ENCODE peak calls at places on chromosomes 11 and 22, in four cellular contexts. T is PC-3; P is CD8-positive, alpha-beta memory T cell; U is sigmoid colon. S is an unnamed sample. For H3K36me3, the result is how much of the 10 kb centered on the place peaks cover.

GRCh38 chr22:23399367-23400285 is 180.5 kb downstream of the IGLL1 start:
- DNase-seq in U (peak), T (no peak), P (no peak), S (no peak)

GRCh38 chr11:95706974-95707387 is 82.6 kb downstream of the FAM76B start:
- DNase-seq in U (no peak), T (no peak), P (no peak), S (no peak)

GRCh38 chr22:42077486-42078125 is 1.9 kb upstream of the SMDT1 start:
- DNase-seq in U (no peak), P (no peak), T (no peak), S (no peak)

GRCh38 chr11:11265994-11266606 is 87.0 kb downstream of the CSNK2A3 start:
- DNase-seq in T (peak), P (peak), U (no peak), S (peak)

GRCh38 chr11:1449516-1450270 is 36.9 kb downstream of the MOB2 start:
- DNase-seq in U (no peak), T (peak), P (no peak), S (no peak)

GRCh38 chr11:63911440-63911839 is 5.5 kb downstream of the RCOR2 start:
- DNase-seq in U (no peak), T (no peak), P (no peak), S (no peak)

GRCh38 chr11:118918128-118918685 is 7.5 kb downstream of the BCL9L start:
- DNase-seq in P (peak), U (peak), T (peak), S (no peak)

GRCh38 chr11:19429108-19429760 is 188.5 kb upstream of the E2F8 start:
- DNase-seq in U (no peak), P (no peak), T (no peak), S (no peak)

GRCh38 chr11:112298535-112298934 is 37.9 kb upstream of the PLET1 start:
- DNase-seq in T (no peak), P (no peak), U (no peak), S (no peak)

GRCh38 chr11:68890490-68891231 is 13.0 kb downstream of the MRPL21 start:
- DNase-seq in T (no peak), U (peak), P (no peak), S (no peak)

GRCh38 chr11:123573291-123573690 is 81.1 kb downstream of the SCN3B start:
- DNase-seq in T (no peak), U (no peak), P (no peak), S (no peak)

GRCh38 chr11:112590778-112591177 is 330.1 kb upstream of the PLET1 start:
- DNase-seq in T (no peak), U (no peak), P (no peak), S (no peak)

GRCh38 chr11:120228794-120229384 is 11.1 kb upstream of the POU2F3 start:
- DNase-seq in P (no peak), T (no peak), U (no peak), S (no peak)

GRCh38 chr11:92886243-92886905 is 83.1 kb upstream of the MTNR1B start:
- DNase-seq in U (no peak), T (peak), P (no peak), S (peak)

GRCh38 chr11:1109101-1109917 is 34.6 kb downstream of the MUC2 start:
- DNase-seq in T (no peak), P (no peak), U (no peak), S (no peak)

GRCh38 chr11:96075532-96075959 is 151.6 kb upstream of the MTMR2 start:
- DNase-seq in P (no peak), U (no peak), T (no peak), S (no peak)

GRCh38 chr11:36421546-36422155 is 88.4 kb downstream of the TRAF6 start:
- DNase-seq in U (no peak), P (no peak), T (no peak), S (no peak)

GRCh38 chr11:91959411-91959810 is 265.2 kb upstream of the FAT3 start:
- DNase-seq in U (no peak), T (no peak), P (no peak), S (no peak)

GRCh38 chr11:113014731-113015455 is 53.7 kb downstream of the NCAM1 start:
- DNase-seq in P (no peak), T (no peak), U (peak), S (no peak)

GRCh38 chr11:78860720-78861422 is 286.2 kb upstream of the NARS2 start:
- DNase-seq in T (peak), P (no peak), U (no peak), S (peak)

GRCh38 chr11:12244156-12244555 is 133.2 kb upstream of the PARVA start:
- DNase-seq in T (no peak), P (no peak), U (no peak), S (no peak)

GRCh38 chr11:71988050-71988449 is 10.7 kb upstream of the IL18BP start:
- DNase-seq in P (no peak), T (peak), U (peak), S (no peak)

GRCh38 chr22:25567305-25567704 is 2.8 kb downstream of the GRK3 start:
- DNase-seq in T (no peak), U (no peak), P (no peak), S (no peak)

GRCh38 chr22:35684270-35684700 is 33.4 kb upstream of the APOL5 start:
- DNase-seq in T (no peak), U (no peak), P (no peak), S (no peak)

GRCh38 chr11:47415949-47416472 is 7.6 kb downstream of the SLC39A13 start:
- DNase-seq in T (peak), U (peak), P (no peak), S (no peak)

GRCh38 chr11:9927670-9928069 is 263.8 kb downstream of the SWAP70 start:
- DNase-seq in T (no peak), P (no peak), U (no peak), S (no peak)

GRCh38 chr11:97995874-97996273 is 1024.9 kb upstream of the CNTN5 start:
- DNase-seq in U (no peak), P (no peak), T (no peak), S (no peak)

GRCh38 chr22:37708580-37709444 is 12.0 kb downstream of the TRIOBP start:
- DNase-seq in P (no peak), U (no peak), T (no peak), S (no peak)

GRCh38 chr22:36743591-36744412 is 32.1 kb downstream of the IFT27 start:
- DNase-seq in P (no peak), U (peak), T (no peak), S (no peak)

DNA sequence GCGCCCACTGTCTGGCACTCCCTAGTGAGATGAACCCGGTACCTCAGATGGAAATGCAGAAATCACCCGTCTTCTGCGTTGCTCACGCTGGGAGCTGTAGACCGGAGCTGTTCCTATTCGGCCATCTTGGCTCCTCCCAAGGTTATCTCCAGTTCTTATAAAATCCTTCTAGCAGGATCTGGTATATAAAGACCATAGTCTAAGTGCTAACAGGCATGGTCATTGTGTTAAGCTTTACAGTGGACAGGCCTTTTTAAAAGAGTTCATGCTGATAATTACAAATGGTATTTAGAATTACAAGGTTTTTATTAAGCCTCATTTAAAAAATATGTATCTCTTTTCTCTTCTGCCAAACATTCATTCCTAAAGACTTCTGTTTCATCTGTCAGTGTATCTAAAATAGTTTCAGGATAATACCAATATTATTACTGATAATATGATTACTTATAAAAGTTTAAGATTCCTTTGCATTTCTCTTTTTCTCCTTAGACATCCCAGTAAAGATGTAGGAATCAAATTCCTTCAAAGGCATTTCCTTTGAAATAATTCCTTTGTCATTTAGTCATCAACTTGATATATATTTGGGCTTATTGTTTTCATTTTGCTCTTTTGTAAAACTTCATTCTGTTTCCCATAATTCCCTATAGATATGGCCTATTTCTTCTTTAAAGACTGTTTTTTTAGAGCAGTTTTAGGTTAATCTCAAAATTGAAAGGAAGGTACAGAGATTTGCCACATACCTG is 20.7 kb downstream of the DDX10 start:
- DNase-seq in T (no peak), P (no peak), U (no peak), S (no peak)
- H3K36me3 ChIP-seq in T (under half), P (under half), U (under half), S (half or more)

GRCh38 chr11:45869551-45869950 is 15.9 kb upstream of the MAPK8IP1 start:
- DNase-seq in T (no peak), P (no peak), U (no peak), S (no peak)

GRCh38 chr11:45872513-45873356 is 12.7 kb upstream of the MAPK8IP1 start:
- DNase-seq in P (peak), T (peak), U (no peak), S (peak)

GRCh38 chr11:45870706-45871105 is 14.7 kb upstream of the MAPK8IP1 start:
- DNase-seq in T (no peak), P (no peak), U (no peak), S (no peak)

GRCh38 chr11:45876401-45876800 is 9.1 kb upstream of the MAPK8IP1 start:
- DNase-seq in T (no peak), U (no peak), P (no peak), S (no peak)

GRCh38 chr11:45871638-45872037 is 13.8 kb upstream of the MAPK8IP1 start:
- DNase-seq in T (no peak), P (no peak), U (no peak), S (no peak)
- H3K36me3 ChIP-seq in T (under half), P (half or more), U (half or more), S (half or more)

DNA sequence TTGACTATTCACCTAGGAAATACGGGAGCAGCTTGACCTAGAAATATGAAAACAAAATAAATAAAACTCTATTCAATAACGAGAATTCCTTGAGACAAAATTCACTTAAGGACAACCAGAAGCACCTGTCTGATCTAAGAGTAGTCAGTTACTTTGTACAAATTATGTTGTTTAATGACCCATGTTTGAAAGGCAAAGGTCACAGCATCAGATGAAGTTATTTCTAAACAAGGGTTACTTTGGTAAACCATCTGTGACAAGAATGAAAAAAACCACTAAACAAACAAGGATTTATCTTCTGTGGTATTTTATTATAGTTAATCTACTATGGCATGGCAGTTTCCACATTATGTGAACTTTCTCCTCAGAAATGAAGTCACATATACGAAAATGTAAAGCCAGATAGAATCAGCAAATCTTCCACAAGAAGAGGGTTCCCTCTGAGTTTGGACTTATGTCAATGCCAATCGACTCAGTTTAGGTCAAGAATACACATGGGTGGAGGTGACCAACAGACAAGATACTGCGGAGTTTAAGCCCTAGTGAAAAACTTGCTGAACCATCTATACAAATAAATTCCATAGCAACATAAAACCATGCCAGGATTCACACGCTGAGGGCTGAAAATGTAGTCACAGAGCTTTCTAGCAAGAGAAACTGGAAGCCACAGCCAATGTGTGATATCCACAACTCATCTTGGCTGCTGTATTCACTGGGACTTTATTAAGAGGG is 53.4 kb downstream of the NCAPD3 start:
- DNase-seq in T (peak), P (no peak), U (no peak), S (no peak)
- H3K36me3 ChIP-seq in T (under half), P (under half), U (under half), S (half or more)

DNA sequence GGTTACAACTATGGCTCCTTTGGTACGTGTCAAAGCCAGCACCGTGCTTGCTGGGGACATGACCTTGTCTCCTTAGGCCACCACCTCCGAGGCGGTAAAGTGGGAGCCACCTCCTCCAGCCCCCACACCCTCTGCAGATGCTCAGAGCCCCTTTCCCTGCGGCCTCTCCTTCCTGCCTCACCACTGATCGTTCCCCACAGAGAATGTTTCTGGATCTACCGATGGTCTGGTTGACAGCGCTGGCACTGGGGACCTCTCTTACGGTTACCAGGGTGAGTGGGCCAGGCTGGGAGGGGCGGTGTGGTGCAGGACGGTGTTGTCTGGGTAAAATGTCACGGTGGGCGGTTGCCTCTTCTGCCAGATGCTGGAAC is 8.9 kb downstream of the SIDT2 start:
- DNase-seq in P (no peak), U (peak), T (no peak), S (no peak)
- H3K36me3 ChIP-seq in P (under half), U (half or more), T (under half), S (under half)